ENCODE peak calls at places on chromosome 1, in five cellular contexts. G, M, S, Z and Y are unnamed samples.

GRCh38 chr1:172893146-172893841 is 157.4 kb downstream of the TNFSF18 start:
- DNase-seq in G (no peak), M (no peak), S (no peak), Z (no peak), Y (no peak)

GRCh38 chr1:2863149-2863963 is 61.9 kb upstream of the TTC34 start:
- DNase-seq in G (no peak), M (peak), S (no peak), Z (no peak), Y (no peak)

GRCh38 chr1:218536311-218536710 is 191.2 kb downstream of the TGFB2 start:
- DNase-seq in G (no peak), M (no peak), S (no peak), Z (no peak), Y (no peak)

GRCh38 chr1:216456682-216457081 is 33.4 kb upstream of the USH2A start:
- DNase-seq in G (peak), M (no peak), S (no peak), Z (no peak), Y (no peak)

GRCh38 chr1:194786027-194786426 is 1599.6 kb upstream of the B3GALT2 start:
- DNase-seq in G (no peak), M (no peak), S (no peak), Z (no peak), Y (no peak)

GRCh38 chr1:214019499-214019898 is 31.7 kb downstream of the PROX1 start:
- DNase-seq in G (no peak), M (no peak), S (no peak), Z (no peak), Y (no peak)

GRCh38 chr1:210344706-210345105 is 16.0 kb downstream of the HHAT start:
- DNase-seq in G (no peak), M (no peak), S (no peak), Z (no peak), Y (no peak)

GRCh38 chr1:1020415-1021009 is 592 bp downstream of the AGRN start:
- DNase-seq in G (no peak), M (no peak), S (no peak), Z (peak), Y (no peak)

GRCh38 chr1:190904091-190904695 is 426.5 kb upstream of the BRINP3 start:
- DNase-seq in G (no peak), M (no peak), S (no peak), Z (no peak), Y (no peak)

GRCh38 chr1:65021792-65022191 is 55.4 kb upstream of the JAK1 start:
- DNase-seq in G (no peak), M (no peak), S (no peak), Z (no peak), Y (no peak)

GRCh38 chr1:22674410-22674749 is 21.3 kb downstream of the C1QB start:
- DNase-seq in G (no peak), M (no peak), S (no peak), Z (no peak), Y (no peak)